ENCODE peak calls at places on chromosome 21, in five cellular contexts. One of them, this sample, is unnamed.

GRCh38 chr21:17915976-17916375 is 96.8 kb upstream of the C21orf91 start:
- DNase-seq in stimulated activated CD8-positive, alpha-beta memory T cell treated with anti-CD3 and anti-CD28 coated beads, Interleukin-4, amount 100 ng/mL, for 4 hours: no peak
- DNase-seq in COR-L47: no peak
- DNase-seq in fibroblast of lung: no peak
- DNase-seq in KG1: no peak
- DNase-seq in this sample: no peak

GRCh38 chr21:33293811-33294216 is 27.6 kb downstream of the IL10RB start:
- DNase-seq in fibroblast of lung: no peak
- DNase-seq in KG1: no peak
- DNase-seq in COR-L47: no peak
- DNase-seq in stimulated activated CD8-positive, alpha-beta memory T cell treated with anti-CD3 and anti-CD28 coated beads, Interleukin-4, amount 100 ng/mL, for 4 hours: no peak
- DNase-seq in this sample: no peak

GRCh38 chr21:34345091-34345871 is 18.5 kb upstream of the KCNE2 start:
- DNase-seq in COR-L47: no peak
- DNase-seq in KG1: no peak
- DNase-seq in fibroblast of lung: peak
- DNase-seq in stimulated activated CD8-positive, alpha-beta memory T cell treated with anti-CD3 and anti-CD28 coated beads, Interleukin-4, amount 100 ng/mL, for 4 hours: no peak
- DNase-seq in this sample: peak

GRCh38 chr21:29302340-29302991 is 3.7 kb downstream of the BACH1 start:
- DNase-seq in stimulated activated CD8-positive, alpha-beta memory T cell treated with anti-CD3 and anti-CD28 coated beads, Interleukin-4, amount 100 ng/mL, for 4 hours: no peak
- DNase-seq in KG1: no peak
- DNase-seq in COR-L47: no peak
- DNase-seq in fibroblast of lung: peak
- DNase-seq in this sample: no peak

GRCh38 chr21:44005071-44005470 is 7.0 kb upstream of the TRAPPC10 start:
- DNase-seq in COR-L47: no peak
- DNase-seq in KG1: no peak
- DNase-seq in fibroblast of lung: no peak
- DNase-seq in stimulated activated CD8-positive, alpha-beta memory T cell treated with anti-CD3 and anti-CD28 coated beads, Interleukin-4, amount 100 ng/mL, for 4 hours: no peak
- DNase-seq in this sample: no peak

GRCh38 chr21:21003701-21004100 is 5.5 kb downstream of the NCAM2 start:
- DNase-seq in stimulated activated CD8-positive, alpha-beta memory T cell treated with anti-CD3 and anti-CD28 coated beads, Interleukin-4, amount 100 ng/mL, for 4 hours: no peak
- DNase-seq in fibroblast of lung: peak
- DNase-seq in KG1: peak
- DNase-seq in COR-L47: peak
- DNase-seq in this sample: peak

GRCh38 chr21:34202553-34203332 is 129.4 kb downstream of the MRPS6 start:
- DNase-seq in KG1: no peak
- DNase-seq in COR-L47: no peak
- DNase-seq in fibroblast of lung: peak
- DNase-seq in stimulated activated CD8-positive, alpha-beta memory T cell treated with anti-CD3 and anti-CD28 coated beads, Interleukin-4, amount 100 ng/mL, for 4 hours: no peak
- DNase-seq in this sample: peak

GRCh38 chr21:29098156-29098555 is 24.7 kb upstream of the CCT8 start:
- DNase-seq in KG1: no peak
- DNase-seq in stimulated activated CD8-positive, alpha-beta memory T cell treated with anti-CD3 and anti-CD28 coated beads, Interleukin-4, amount 100 ng/mL, for 4 hours: no peak
- DNase-seq in fibroblast of lung: no peak
- DNase-seq in COR-L47: no peak
- DNase-seq in this sample: peak

GRCh38 chr21:34800797-34801518 is 132.2 kb downstream of the CLIC6 start:
- DNase-seq in KG1: no peak
- DNase-seq in COR-L47: no peak
- DNase-seq in fibroblast of lung: peak
- DNase-seq in stimulated activated CD8-positive, alpha-beta memory T cell treated with anti-CD3 and anti-CD28 coated beads, Interleukin-4, amount 100 ng/mL, for 4 hours: no peak
- DNase-seq in this sample: peak

GRCh38 chr21:44582055-44582454 is 1.7 kb upstream of the KRTAP10-5 start:
- DNase-seq in COR-L47: no peak
- DNase-seq in fibroblast of lung: no peak
- DNase-seq in stimulated activated CD8-positive, alpha-beta memory T cell treated with anti-CD3 and anti-CD28 coated beads, Interleukin-4, amount 100 ng/mL, for 4 hours: no peak
- DNase-seq in KG1: no peak
- DNase-seq in this sample: no peak

GRCh38 chr21:26939532-26940181 is 27.2 kb downstream of the ADAMTS5 start:
- DNase-seq in COR-L47: no peak
- DNase-seq in stimulated activated CD8-positive, alpha-beta memory T cell treated with anti-CD3 and anti-CD28 coated beads, Interleukin-4, amount 100 ng/mL, for 4 hours: no peak
- DNase-seq in fibroblast of lung: peak
- DNase-seq in KG1: no peak
- DNase-seq in this sample: peak

GRCh38 chr21:44083631-44084291 is 23.4 kb upstream of the PWP2 start:
- DNase-seq in COR-L47: no peak
- DNase-seq in stimulated activated CD8-positive, alpha-beta memory T cell treated with anti-CD3 and anti-CD28 coated beads, Interleukin-4, amount 100 ng/mL, for 4 hours: no peak
- DNase-seq in KG1: no peak
- DNase-seq in fibroblast of lung: no peak
- DNase-seq in this sample: no peak

GRCh38 chr21:39088831-39089380 is 94.3 kb downstream of the PSMG1 start:
- DNase-seq in KG1: no peak
- DNase-seq in stimulated activated CD8-positive, alpha-beta memory T cell treated with anti-CD3 and anti-CD28 coated beads, Interleukin-4, amount 100 ng/mL, for 4 hours: no peak
- DNase-seq in COR-L47: no peak
- DNase-seq in fibroblast of lung: peak
- DNase-seq in this sample: peak

This sample was measured in foreskin fibroblast.